ENCODE peak calls at places on chromosomes 11 and 22, in six cellular contexts. H is H1, Y is IMR-90, X is H9, K is neuronal stem cell, B is mesenchymal stem cell. G is an unnamed sample.

GRCh38 chr11:68271023-68271780 is 571 bp downstream of the C11orf24 start:
- DNase-seq in H (no peak), Y (peak), X (peak), K (peak), B (peak), G (peak)

GRCh38 chr11:110026823-110027626 is 66.2 kb upstream of the ZC3H12C start:
- DNase-seq in H (no peak), Y (peak), X (no peak), K (no peak), B (no peak), G (no peak)

GRCh38 chr22:47442821-47443220 is 680.4 kb downstream of the TBC1D22A start:
- DNase-seq in H (no peak), Y (no peak), X (no peak), K (no peak), B (no peak), G (no peak)

GRCh38 chr11:98568011-98568410 is 452.7 kb upstream of the CNTN5 start:
- DNase-seq in H (no peak), Y (no peak), X (no peak), K (no peak), B (no peak), G (no peak)

GRCh38 chr11:123301696-123302400 is 106.8 kb upstream of the CLMP start:
- DNase-seq in H (peak), Y (peak), X (peak), K (peak), B (peak), G (peak)

GRCh38 chr22:17157714-17158113 is 1.4 kb downstream of the HDHD5 start:
- DNase-seq in H (no peak), Y (no peak), X (no peak), K (no peak), B (no peak), G (no peak)

GRCh38 chr11:126332221-126332711 is 23.2 kb upstream of the ST3GAL4 start:
- DNase-seq in H (no peak), Y (peak), X (no peak), K (no peak), B (peak), G (no peak)

GRCh38 chr22:19868333-19868732 is 13.7 kb upstream of the GNB1L start:
- DNase-seq in H (no peak), Y (no peak), X (peak), K (no peak), B (no peak), G (no peak)

GRCh38 chr11:73931039-73931645 is 19.7 kb upstream of the DNAJB13 start:
- DNase-seq in H (peak), Y (peak), X (peak), K (peak), B (peak), G (peak)

GRCh38 chr11:12200359-12201015 is 90.1 kb downstream of the MICAL2 start:
- DNase-seq in H (no peak), Y (peak), X (no peak), K (no peak), B (no peak), G (no peak)

GRCh38 chr11:639324-639977 is 2.4 kb downstream of the DRD4 start:
- DNase-seq in H (no peak), Y (no peak), X (no peak), K (no peak), B (no peak), G (no peak)

GRCh38 chr22:40312050-40312449 is 34.2 kb upstream of the ADSL start:
- DNase-seq in H (no peak), Y (no peak), X (no peak), K (no peak), B (no peak), G (no peak)

GRCh38 chr11:14584595-14584994 is 59.0 kb upstream of the PDE3B start:
- DNase-seq in H (no peak), Y (no peak), X (no peak), K (no peak), B (no peak), G (peak)

GRCh38 chr22:48091060-48091650 is 1328.7 kb downstream of the TBC1D22A start:
- DNase-seq in H (no peak), Y (no peak), X (no peak), K (no peak), B (no peak), G (no peak)

GRCh38 chr11:35911013-35911412 is 32.8 kb upstream of the LDLRAD3 start:
- DNase-seq in H (no peak), Y (no peak), X (no peak), K (no peak), B (no peak), G (no peak)

GRCh38 chr11:75514596-75514995 is 11.1 kb downstream of the GDPD5 start:
- DNase-seq in H (no peak), Y (no peak), X (no peak), K (no peak), B (no peak), G (no peak)

GRCh38 chr11:1235615-1236315 is 12.9 kb downstream of the MUC5B start:
- DNase-seq in H (no peak), Y (no peak), X (peak), K (no peak), B (no peak), G (no peak)

GRCh38 chr11:10603721-10604297 is 35.3 kb upstream of the LYVE1 start:
- DNase-seq in H (no peak), Y (no peak), X (no peak), K (no peak), B (no peak), G (no peak)

GRCh38 chr22:17629167-17629489 is 579 bp upstream of the ATP6V1E1 start:
- DNase-seq in H (no peak), Y (no peak), X (no peak), K (no peak), B (no peak), G (no peak)

GRCh38 chr11:119626197-119626909 is 102.6 kb downstream of the NECTIN1 start:
- DNase-seq in H (no peak), Y (no peak), X (peak), K (no peak), B (no peak), G (no peak)

GRCh38 chr11:75246006-75246672 is 5.6 kb downstream of the TPBGL start:
- DNase-seq in H (no peak), Y (no peak), X (peak), K (no peak), B (no peak), G (no peak)

GRCh38 chr22:23036684-23037428 is 33.5 kb upstream of the GNAZ start:
- DNase-seq in H (no peak), Y (peak), X (no peak), K (no peak), B (no peak), G (no peak)

GRCh38 chr11:75790986-75791385 is 22.4 kb downstream of the DGAT2 start:
- DNase-seq in H (no peak), Y (no peak), X (no peak), K (no peak), B (no peak), G (no peak)

GRCh38 chr11:95299078-95299611 is 68.1 kb upstream of the SESN3 start:
- DNase-seq in H (no peak), Y (no peak), X (no peak), K (no peak), B (peak), G (no peak)

GRCh38 chr22:46881373-46882118 is 119.1 kb downstream of the TBC1D22A start:
- DNase-seq in H (no peak), Y (peak), X (no peak), K (no peak), B (peak), G (no peak)

GRCh38 chr11:73379189-73379880 is 3.1 kb downstream of the RELT start:
- DNase-seq in H (no peak), Y (no peak), X (no peak), K (no peak), B (no peak), G (no peak)

GRCh38 chr22:23501708-23502107 is 78.4 kb downstream of the IGLL1 start:
- DNase-seq in H (no peak), Y (no peak), X (no peak), K (no peak), B (no peak), G (no peak)

GRCh38 chr11:72398058-72398758 is 36.1 kb downstream of the CLPB start:
- DNase-seq in H (no peak), Y (no peak), X (no peak), K (no peak), B (no peak), G (no peak)

GRCh38 chr11:57479925-57480324 is 19.6 kb downstream of the RTN4RL2 start:
- DNase-seq in H (no peak), Y (no peak), X (no peak), K (no peak), B (no peak), G (no peak)

GRCh38 chr11:84780689-84781293 is 846.4 kb downstream of the DLG2 start:
- DNase-seq in H (no peak), Y (peak), X (no peak), K (peak), B (peak), G (peak)

GRCh38 chr22:28410050-28410816 is 269.4 kb downstream of the TTC28 start:
- DNase-seq in H (no peak), Y (peak), X (no peak), K (no peak), B (peak), G (peak)

GRCh38 chr11:62832346-62833234 is at the start of gene TEX54:
- DNase-seq in H (no peak), Y (peak), X (no peak), K (no peak), B (no peak), G (no peak)

GRCh38 chr11:120625565-120625964 is 114.0 kb downstream of the GRIK4 start:
- DNase-seq in H (no peak), Y (no peak), X (no peak), K (no peak), B (no peak), G (no peak)

GRCh38 chr11:125387991-125388390 is 108.1 kb downstream of the FEZ1 start:
- DNase-seq in H (no peak), Y (no peak), X (no peak), K (no peak), B (no peak), G (no peak)

GRCh38 chr11:2689551-2690260 is 10.1 kb downstream of the KCNQ1OT1 start:
- DNase-seq in H (no peak), Y (no peak), X (no peak), K (no peak), B (no peak), G (no peak)
- H2AK5ac ChIP-seq in H (no peak), Y (no peak), X (no peak), K (no peak), B (peak), G (no peak)

GRCh38 chr11:77473001-77473800 is 693 bp downstream of the PAK1 start:
- DNase-seq in H (no peak), Y (no peak), X (peak), K (peak), B (peak), G (peak)
- H2AK5ac ChIP-seq in H (no peak), Y (no peak), X (no peak), K (peak), B (no peak), G (no peak)

GRCh38 chr22:42630211-42630610 is 10.2 kb downstream of the ATP5MGL start:
- DNase-seq in H (no peak), Y (no peak), X (no peak), K (no peak), B (no peak), G (no peak)
- H2AK5ac ChIP-seq in H (no peak), Y (no peak), X (no peak), K (no peak), B (no peak), G (no peak)

GRCh38 chr22:36541831-36542391 is 12.9 kb upstream of the EIF3D start:
- DNase-seq in H (no peak), Y (peak), X (no peak), K (no peak), B (peak), G (no peak)
- H2AK5ac ChIP-seq in H (no peak), Y (peak), X (no peak), K (no peak), B (peak), G (no peak)

GRCh38 chr22:32534252-32535215 is 59.9 kb downstream of the FBXO7 start:
- DNase-seq in H (no peak), Y (no peak), X (no peak), K (no peak), B (peak), G (no peak)
- H2AK5ac ChIP-seq in H (no peak), Y (peak), X (no peak), K (no peak), B (no peak), G (no peak)

DNA sequence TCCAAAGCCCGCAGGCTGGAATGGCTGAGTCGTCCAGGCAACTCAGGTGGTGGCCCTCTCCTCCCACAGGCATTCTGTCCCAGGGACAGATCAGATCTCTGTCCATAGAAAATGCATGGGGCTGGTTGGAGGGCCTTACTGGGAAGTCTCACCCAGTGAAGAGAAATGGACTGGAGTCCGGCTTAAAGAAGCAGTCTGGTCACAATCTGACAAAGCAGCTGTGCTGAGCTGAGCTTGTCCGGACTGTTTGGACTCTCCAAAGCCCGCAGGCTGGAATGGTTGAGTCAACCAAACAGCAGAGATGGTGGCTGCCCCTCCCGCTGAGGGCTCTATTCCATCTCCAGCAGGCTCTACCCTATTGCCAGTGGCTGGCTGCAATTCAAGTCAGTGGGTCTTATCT is 14.4 kb upstream of the DEPDC7 start:
- DNase-seq in H (no peak), Y (peak), X (no peak), K (no peak), B (no peak), G (no peak)
- H2AK5ac ChIP-seq in H (no peak), Y (peak), X (no peak), K (no peak), B (peak), G (no peak)

GRCh38 chr22:31614781-31615480 is 47.1 kb downstream of the PISD start:
- DNase-seq in H (no peak), Y (no peak), X (no peak), K (no peak), B (no peak), G (no peak)

GRCh38 chr22:31612891-31613285 is 49.1 kb downstream of the PISD start:
- DNase-seq in H (no peak), Y (no peak), X (no peak), K (no peak), B (no peak), G (no peak)

GRCh38 chr22:31615481-31615840 is 46.6 kb downstream of the PISD start:
- DNase-seq in H (no peak), Y (no peak), X (no peak), K (no peak), B (no peak), G (no peak)

GRCh38 chr22:31613286-31613903 is 48.6 kb downstream of the PISD start:
- DNase-seq in H (no peak), Y (no peak), X (no peak), K (no peak), B (no peak), G (no peak)

DNA sequence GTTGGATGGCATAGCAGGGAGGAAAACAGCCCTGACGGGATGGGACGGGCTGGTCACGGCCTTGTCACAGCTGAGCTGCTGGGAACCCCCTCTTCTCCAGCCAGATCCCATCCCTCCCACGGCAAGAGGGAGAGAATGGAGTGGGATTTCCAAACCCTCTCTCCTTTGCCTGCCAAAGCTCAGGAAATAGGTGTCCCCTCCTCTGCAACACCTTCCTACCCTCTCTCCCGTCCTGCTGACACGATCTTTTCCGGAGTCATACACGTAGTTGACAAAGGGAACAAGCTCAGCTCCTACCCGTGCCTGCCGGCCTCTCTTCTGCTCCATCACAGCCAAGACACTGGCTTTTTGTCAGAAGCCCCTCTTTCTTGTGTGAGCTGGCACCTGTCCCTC is 48.1 kb downstream of the PISD start:
- DNase-seq in H (no peak), Y (no peak), X (no peak), K (no peak), B (no peak), G (no peak)
- H2AK5ac ChIP-seq in H (no peak), Y (no peak), X (no peak), K (no peak), B (no peak), G (no peak)

GRCh38 chr11:65083134-65083833 is 556 bp downstream of the CDCA5 start:
- DNase-seq in H (no peak), Y (no peak), X (no peak), K (no peak), B (no peak), G (no peak)
- H2AK5ac ChIP-seq in H (no peak), Y (peak), X (no peak), K (no peak), B (no peak), G (peak)

DNA sequence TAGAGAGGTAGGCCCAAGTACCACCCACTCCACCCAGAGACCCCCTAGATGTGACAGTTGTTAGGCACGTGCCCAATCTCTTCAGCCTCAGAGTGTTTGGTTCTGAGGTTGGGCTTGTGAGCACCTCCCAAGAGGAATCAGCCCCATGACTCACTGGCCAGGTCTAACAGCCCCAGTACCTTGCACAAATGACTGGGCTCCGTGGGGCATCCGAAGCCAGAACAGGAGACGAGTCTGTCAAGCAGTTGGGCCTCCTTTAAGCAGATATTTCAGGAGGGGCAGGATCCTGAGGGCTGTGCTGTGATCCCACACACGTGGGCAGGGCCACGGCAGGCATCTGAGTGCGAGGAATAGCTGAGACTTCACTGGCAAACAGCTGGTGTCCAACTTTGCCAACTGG is 29.1 kb upstream of the FGF19 start:
- DNase-seq in H (no peak), Y (no peak), X (no peak), K (no peak), B (no peak), G (peak)
- H2AK5ac ChIP-seq in H (no peak), Y (peak), X (no peak), K (no peak), B (peak), G (no peak)

GRCh38 chr22:31737932-31738331 is 12.0 kb downstream of the PRR14L start:
- DNase-seq in H (no peak), Y (no peak), X (no peak), K (no peak), B (no peak), G (no peak)
- H2AK5ac ChIP-seq in H (no peak), Y (no peak), X (no peak), K (no peak), B (no peak), G (no peak)

G was measured in mesendoderm.